ENCODE peak calls at places on chromosomes 1 and 21, in four cellular contexts. I is sigmoid colon, Z is hepatocyte, L is stomach. X is an unnamed sample.

GRCh38 chr1:183272390-183272801 is 86.3 kb downstream of the LAMC2 start:
- DNase-seq in I (no peak), L (no peak), Z (no peak), X (no peak)

GRCh38 chr1:7550261-7550850 is 220.7 kb upstream of the VAMP3 start:
- DNase-seq in L (no peak), I (no peak), Z (no peak), X (peak; percentile 79)

GRCh38 chr1:198677027-198677426 is 38.2 kb downstream of the PTPRC start:
- DNase-seq in L (no peak), I (no peak), Z (no peak), X (no peak)

GRCh38 chr1:177020861-177021589 is 143.5 kb downstream of the ASTN1 start:
- DNase-seq in Z (no peak), I (no peak), L (no peak), X (no peak)

GRCh38 chr1:243396876-243397275 is 141.0 kb downstream of the SDCCAG8 start:
- DNase-seq in L (peak; percentile 45), Z (no peak), I (no peak), X (no peak)

GRCh38 chr1:17984510-17985085 is 123.0 kb upstream of the IGSF21 start:
- DNase-seq in Z (peak; percentile 38), L (peak; percentile 31), I (no peak), X (no peak)

GRCh38 chr21:25062061-25062460 is 545.2 kb downstream of the MRPL39 start:
- DNase-seq in I (no peak), L (no peak), Z (no peak), X (no peak)

GRCh38 chr1:16612332-16613172 is 812 bp downstream of the NBPF1 start:
- DNase-seq in I (peak; percentile 96), L (peak; percentile 67), Z (peak; percentile 94), X (peak; percentile 94)

GRCh38 chr1:107590087-107590486 is 374.9 kb downstream of the VAV3 start:
- DNase-seq in Z (no peak), L (no peak), I (no peak), X (no peak)

GRCh38 chr1:30540611-30541192 is 182.7 kb downstream of the MATN1 start:
- DNase-seq in Z (no peak), I (no peak), L (no peak), X (no peak)
- H3K36me3 ChIP-seq in Z (no peaks in the 10 kb centered on the region), I (no peaks in the 10 kb centered on the region), L (no peaks in the 10 kb centered on the region), X (no peaks in the 10 kb centered on the region)

DNA sequence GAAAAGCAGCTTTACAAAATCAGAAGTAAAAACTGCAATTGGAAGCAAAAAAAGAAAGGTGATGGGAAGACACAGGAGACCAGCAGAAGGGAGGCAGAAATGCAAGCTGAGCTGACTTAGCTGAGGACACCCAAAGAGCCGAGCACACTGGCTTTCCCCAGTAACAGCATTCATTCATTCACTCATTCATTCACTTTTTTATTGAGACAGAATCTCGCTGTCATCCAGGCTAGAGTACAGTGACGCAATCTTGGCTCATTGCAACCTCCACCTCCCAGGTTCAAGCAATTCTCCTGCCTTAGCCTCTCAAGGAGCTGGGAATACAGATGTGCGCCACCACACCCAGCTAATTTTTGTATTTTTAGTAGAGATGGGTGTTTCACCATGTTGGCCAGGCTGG is 8.2 kb downstream of the ANGPTL7 start:
- DNase-seq in L (no peak), Z (no peak), I (no peak), X (no peak)
- H3K36me3 ChIP-seq in L (peaks cover 100% of the 10 kb centered on the region), Z (no peaks in the 10 kb centered on the region), I (peaks cover 97% of the 10 kb centered on the region), X (peaks cover 21% of the 10 kb centered on the region)

GRCh38 chr21:37074195-37074510 is 1.1 kb downstream of the TTC3 start:
- DNase-seq in I (no peak), L (no peak), Z (no peak), X (no peak)

GRCh38 chr21:37073417-37074194 is 552 bp downstream of the TTC3 start:
- DNase-seq in Z (peak; percentile 74), I (peak; percentile 86), L (peak; percentile 53), X (peak; percentile 92)

GRCh38 chr21:37072988-37073416 is at the start of the genes PIGP and TTC3:
- DNase-seq in L (peak; percentile 95), I (peak; percentile 97), Z (peak; percentile 98), X (peak; percentile 98)

GRCh38 chr21:37071561-37072238 is 1.2 kb downstream of the PIGP start:
- DNase-seq in I (peak; percentile 90), Z (peak; percentile 74), L (peak; percentile 37), X (peak; percentile 77)

DNA sequence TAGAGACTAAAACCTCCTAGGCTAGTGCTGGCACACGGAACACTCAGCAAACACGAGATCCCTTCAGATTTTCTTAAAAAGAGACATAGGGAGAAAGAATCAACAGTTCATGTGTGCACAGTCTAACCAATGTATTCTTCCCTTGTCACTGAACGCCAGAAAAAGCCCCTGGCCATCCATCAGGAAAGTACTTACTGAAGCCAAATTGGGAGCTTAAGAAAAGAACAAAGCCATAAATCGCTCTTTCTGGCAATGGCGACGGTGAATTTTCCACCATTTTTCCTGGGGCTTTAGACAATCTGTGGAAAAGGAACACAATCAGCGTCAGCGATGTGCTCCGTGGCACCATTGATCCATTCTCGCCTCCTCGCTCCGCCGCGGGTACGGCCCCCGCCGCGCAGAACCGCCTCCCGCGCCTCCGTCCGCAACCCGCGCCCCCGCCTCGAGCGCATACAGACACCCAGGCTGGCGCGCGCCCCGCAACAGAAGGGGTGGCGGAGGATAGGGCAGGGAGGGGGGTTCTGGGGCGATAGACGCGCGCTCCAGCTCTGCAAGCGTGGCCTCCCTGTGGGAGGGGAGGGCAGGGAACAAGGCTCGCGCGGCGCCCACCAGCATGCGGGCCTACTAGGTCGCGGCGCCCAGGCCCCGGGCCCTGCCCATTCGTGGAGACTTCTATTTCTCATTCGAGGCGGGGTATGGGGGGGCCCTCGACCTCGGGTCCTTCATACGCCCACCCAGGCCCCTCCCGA is 458 bp downstream of the PIGP start:
- DNase-seq in I (peak; percentile 88), L (peak; percentile 58), Z (peak; percentile 93), X (no peak)
- H3K36me3 ChIP-seq in I (peaks cover 14% of the 10 kb centered on the region), L (peaks cover 11% of the 10 kb centered on the region), Z (no peaks in the 10 kb centered on the region), X (peaks cover 6% of the 10 kb centered on the region)

DNA sequence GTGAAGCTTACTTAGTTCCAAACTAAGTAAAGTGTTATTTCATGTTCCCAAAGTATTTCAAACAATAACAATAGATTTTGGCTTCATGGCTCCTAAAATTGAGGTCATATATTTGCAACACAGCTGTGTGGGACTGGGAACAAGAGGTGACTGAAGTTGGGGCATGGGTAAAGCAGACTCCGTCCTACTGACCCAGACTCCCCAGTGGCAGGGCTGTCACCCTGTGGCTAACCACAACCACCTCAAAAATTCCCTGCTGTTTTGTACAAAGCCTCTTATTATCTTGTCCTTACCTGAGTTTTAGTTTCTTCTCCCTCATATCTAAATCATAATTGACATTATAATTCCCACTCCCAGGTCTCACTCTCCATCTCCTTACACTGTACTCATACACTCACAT is 117.6 kb downstream of the PTGER3 start:
- DNase-seq in I (no peak), Z (no peak), L (no peak), X (no peak)
- H3K36me3 ChIP-seq in I (no peaks in the 10 kb centered on the region), Z (no peaks in the 10 kb centered on the region), L (no peaks in the 10 kb centered on the region), X (no peaks in the 10 kb centered on the region)

DNA sequence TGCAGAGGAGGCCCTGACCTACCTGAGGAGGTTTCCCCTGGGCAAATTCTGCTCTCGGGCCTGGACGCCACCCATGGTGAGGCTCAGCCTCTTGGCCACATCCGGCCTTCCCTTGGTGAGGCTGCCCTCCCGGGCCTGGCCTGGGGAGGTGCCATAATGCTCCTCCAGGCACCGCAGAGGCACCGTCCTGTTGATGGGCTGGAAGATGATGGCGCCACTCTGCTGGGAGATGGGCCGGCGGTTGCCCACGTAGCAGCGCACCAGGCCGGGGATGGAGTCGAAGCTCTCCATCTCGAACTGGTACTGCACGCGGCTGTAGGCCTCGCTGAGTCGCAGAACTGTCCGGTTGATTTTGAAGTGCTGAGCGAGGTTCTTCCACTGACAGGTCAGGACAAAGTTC is 92.7 kb downstream of the BCAR3 start:
- DNase-seq in I (no peak), Z (no peak), L (no peak), X (no peak)
- H3K36me3 ChIP-seq in I (peaks cover 32% of the 10 kb centered on the region), Z (no peaks in the 10 kb centered on the region), L (peaks cover 39% of the 10 kb centered on the region), X (peaks cover 6% of the 10 kb centered on the region)

GRCh38 chr1:28744184-28744583 is 7.4 kb downstream of the YTHDF2 start:
- DNase-seq in Z (no peak), I (no peak), L (no peak), X (no peak)
- H3K36me3 ChIP-seq in Z (peaks cover 8% of the 10 kb centered on the region), I (peaks cover 78% of the 10 kb centered on the region), L (peaks cover 69% of the 10 kb centered on the region), X (peaks cover 21% of the 10 kb centered on the region)

DNA sequence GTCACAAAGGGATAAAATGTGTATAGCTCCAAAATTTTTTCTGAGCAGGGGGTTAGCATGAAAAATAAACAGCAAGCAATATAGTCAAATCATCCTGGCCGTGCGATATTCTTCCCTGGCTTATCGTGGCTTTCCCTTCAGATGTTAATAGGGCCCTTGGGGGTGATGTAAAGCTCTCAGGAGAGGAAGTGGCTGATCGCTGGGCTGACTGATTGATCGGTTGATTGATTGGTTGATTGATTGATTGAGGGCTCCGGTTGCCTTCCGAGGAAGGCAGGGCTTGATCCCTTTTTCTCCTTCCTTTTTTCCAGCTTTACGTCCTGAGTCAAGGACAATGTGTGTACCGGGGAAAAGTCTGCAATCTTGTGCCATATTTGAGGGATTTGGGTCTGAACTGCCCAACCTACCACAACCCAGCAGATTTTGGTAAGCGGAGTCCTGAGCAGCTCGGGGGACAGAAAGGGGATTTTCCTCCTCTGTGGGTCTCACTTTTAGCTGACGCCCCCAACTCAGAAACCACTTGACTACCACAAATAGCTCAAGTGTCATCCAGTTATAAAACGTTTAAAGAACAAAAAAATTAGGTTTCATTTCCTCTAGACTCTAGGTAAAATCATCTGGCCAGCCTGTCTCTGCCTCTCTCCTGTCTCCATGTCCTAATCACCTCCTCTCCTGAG is 29.5 kb downstream of the TFF3 start:
- DNase-seq in I (no peak), L (no peak), Z (no peak), X (no peak)
- H3K36me3 ChIP-seq in I (peaks cover 58% of the 10 kb centered on the region), L (peaks cover 91% of the 10 kb centered on the region), Z (no peaks in the 10 kb centered on the region), X (no peaks in the 10 kb centered on the region)

GRCh38 chr1:24181619-24182018 is 5.5 kb downstream of the IFNLR1 start:
- DNase-seq in Z (no peak), L (no peak), I (no peak), X (no peak)
- H3K36me3 ChIP-seq in Z (no peaks in the 10 kb centered on the region), L (no peaks in the 10 kb centered on the region), I (no peaks in the 10 kb centered on the region), X (no peaks in the 10 kb centered on the region)

GRCh38 chr1:37875833-37876232 is 16.4 kb upstream of the MTF1 start:
- DNase-seq in I (no peak), L (no peak), Z (no peak), X (no peak)
- H3K36me3 ChIP-seq in I (peaks cover 93% of the 10 kb centered on the region), L (peaks cover 98% of the 10 kb centered on the region), Z (no peaks in the 10 kb centered on the region), X (peaks cover 27% of the 10 kb centered on the region)